ENCODE peak calls at places on chromosomes 12 and 14, in eight cellular contexts. K is stimulated activated CD8-positive, alpha-beta memory T cell treated with anti-CD3 and anti-CD28 coated beads, Interleukin-7, amount 100 ng/mL, for 1 hour; X is midbrain; O is CD8-positive, alpha-beta memory T cell; S is NCI-H1092; M is T-helper 2 cell; N is EH; A is HT1080. P is an unnamed sample.
A peak's percentile ranks its signal among the peaks of the same experiment; 100 is the strongest.

GRCh38 chr14:39492267-39492666 is 60.0 kb upstream of the FBXO33 start:
- DNase-seq in K (no peak), X (no peak), O (no peak), S (no peak), M (no peak), N (peak; percentile 84), A (peak; percentile 78), P (no peak)

GRCh38 chr14:24032727-24033418 is 18.9 kb upstream of the CARMIL3 start:
- DNase-seq in K (no peak), X (no peak), O (no peak), S (no peak), M (no peak), N (peak; percentile 77), A (peak; percentile 52), P (no peak)

GRCh38 chr12:31280183-31280582 is 45.8 kb downstream of the SINHCAF start:
- DNase-seq in K (no peak), X (no peak), O (no peak), S (no peak), M (no peak), N (peak; percentile 17), A (no peak), P (no peak)

GRCh38 chr12:112146123-112146522 is 20.8 kb downstream of the TRAFD1 start:
- DNase-seq in K (no peak), X (no peak), O (no peak), S (no peak), M (no peak), N (no peak), A (no peak), P (no peak)

GRCh38 chr12:42976122-42976521 is 386.6 kb upstream of the PRICKLE1 start:
- DNase-seq in K (no peak), X (no peak), O (no peak), S (no peak), M (no peak), N (no peak), A (no peak), P (no peak)

GRCh38 chr12:130320553-130320952 is 17.1 kb upstream of the PIWIL1 start:
- DNase-seq in K (no peak), X (no peak), O (no peak), S (no peak), M (no peak), N (no peak), A (no peak), P (no peak)

GRCh38 chr12:124347805-124348658 is 53.1 kb downstream of the RFLNA start:
- DNase-seq in K (no peak), X (no peak), O (peak; percentile 9), S (no peak), M (no peak), N (no peak), A (no peak), P (no peak)

GRCh38 chr14:96631621-96632362 is 129.6 kb downstream of the PAPOLA start:
- DNase-seq in K (no peak), X (no peak), O (no peak), S (no peak), M (no peak), N (peak; percentile 3), A (peak; percentile 54), P (no peak)

GRCh38 chr12:22709292-22709691 is 84.3 kb downstream of the ETNK1 start:
- DNase-seq in K (no peak), X (peak; percentile 16), O (no peak), S (peak; percentile 1), M (no peak), N (peak; percentile 39), A (peak; percentile 29), P (no peak)

GRCh38 chr12:29102739-29103138 is 46.3 kb upstream of the FAR2 start:
- DNase-seq in K (no peak), X (no peak), O (no peak), S (no peak), M (no peak), N (no peak), A (no peak), P (no peak)

GRCh38 chr14:72824051-72824450 is 69.8 kb downstream of the DPF3 start:
- DNase-seq in K (no peak), X (no peak), O (no peak), S (no peak), M (no peak), N (peak; percentile 61), A (no peak), P (no peak)

GRCh38 chr12:89833337-89834252 is 125.0 kb upstream of the ATP2B1 start:
- DNase-seq in K (no peak), X (no peak), O (no peak), S (no peak), M (no peak), N (peak; percentile 70), A (no peak), P (no peak)

GRCh38 chr14:80974338-80975078 is 19.1 kb downstream of the TSHR start:
- DNase-seq in K (no peak), X (no peak), O (no peak), S (peak; percentile 34), M (no peak), N (peak; percentile 27), A (no peak), P (no peak)

GRCh38 chr14:105602799-105603763 is 76.7 kb downstream of the TMEM121 start:
- DNase-seq in K (no peak), X (no peak), O (no peak), S (no peak), M (no peak), N (no peak), A (no peak), P (no peak)

GRCh38 chr12:76020731-76021672 is 10.6 kb downstream of the PHLDA1 start:
- DNase-seq in K (peak; percentile 30), X (no peak), O (peak; percentile 52), S (no peak), M (no peak), N (peak; percentile 98), A (peak; percentile 99), P (peak; percentile 54)

GRCh38 chr12:59811991-59812390 is 216.2 kb downstream of the SLC16A7 start:
- DNase-seq in K (no peak), X (no peak), O (no peak), S (no peak), M (no peak), N (no peak), A (no peak), P (no peak)

GRCh38 chr14:98223106-98223505 is 1048.9 kb downstream of the BCL11B start:
- DNase-seq in K (no peak), X (no peak), O (no peak), S (no peak), M (no peak), N (no peak), A (peak; percentile 52), P (no peak)

GRCh38 chr12:21992823-21993222 is 51.6 kb upstream of the ABCC9 start:
- DNase-seq in K (no peak), X (no peak), O (no peak), S (no peak), M (no peak), N (peak; percentile 41), A (peak; percentile 4), P (no peak)

GRCh38 chr14:64636208-64636979 is 67.8 kb upstream of the PLEKHG3 start:
- DNase-seq in K (peak; percentile 50), X (peak; percentile 88), O (peak; percentile 56), S (peak; percentile 76), M (peak; percentile 29), N (peak; percentile 66), A (peak; percentile 70), P (peak; percentile 28)

GRCh38 chr14:99391671-99392070 is 89.0 kb downstream of the SETD3 start:
- DNase-seq in K (no peak), X (no peak), O (no peak), S (no peak), M (no peak), N (peak; percentile 53), A (peak; percentile 67), P (no peak)

GRCh38 chr12:83039413-83039812 is 352.7 kb downstream of the TMTC2 start:
- DNase-seq in K (no peak), X (no peak), O (no peak), S (no peak), M (no peak), N (no peak), A (no peak), P (no peak)

GRCh38 chr12:27198036-27198435 is 46.0 kb upstream of the STK38L start:
- DNase-seq in K (no peak), X (no peak), O (no peak), S (no peak), M (no peak), N (peak; percentile 46), A (no peak), P (no peak)

GRCh38 chr12:76714415-76714814 is 49.5 kb upstream of the ZDHHC17 start:
- DNase-seq in K (no peak), X (no peak), O (no peak), S (no peak), M (no peak), N (no peak), A (no peak), P (no peak)

GRCh38 chr14:89457007-89457406 is 40.0 kb upstream of the FOXN3 start:
- DNase-seq in K (no peak), X (no peak), O (no peak), S (no peak), M (no peak), N (no peak), A (no peak), P (no peak)

GRCh38 chr12:56389215-56389850 is 26.7 kb upstream of the APOF start:
- DNase-seq in K (no peak), X (no peak), O (no peak), S (no peak), M (no peak), N (no peak), A (no peak), P (no peak)

GRCh38 chr14:69314327-69314726 is 54.4 kb downstream of the GALNT16 start:
- DNase-seq in K (no peak), X (no peak), O (no peak), S (no peak), M (no peak), N (no peak), A (no peak), P (no peak)

GRCh38 chr12:126545411-126545810 is 1480.2 kb downstream of the AACS start:
- DNase-seq in K (no peak), X (no peak), O (no peak), S (no peak), M (no peak), N (no peak), A (peak; percentile 78), P (no peak)

GRCh38 chr14:56196274-56196673 is 78.1 kb downstream of the PELI2 start:
- DNase-seq in K (no peak), X (no peak), O (no peak), S (no peak), M (no peak), N (peak; percentile 63), A (no peak), P (no peak)

GRCh38 chr12:96902076-96902475 is 5.0 kb upstream of the NEDD1 start:
- DNase-seq in K (no peak), X (no peak), O (no peak), S (no peak), M (no peak), N (no peak), A (no peak), P (no peak)

GRCh38 chr12:12916135-12916956 is 25.0 kb downstream of the GPRC5A start:
- DNase-seq in K (peak; percentile 72), X (peak; percentile 95), O (peak; percentile 73), S (peak; percentile 78), M (peak; percentile 51), N (peak; percentile 81), A (peak; percentile 75), P (peak; percentile 23)

GRCh38 chr12:88401153-88401552 is 179.1 kb downstream of the KITLG start:
- DNase-seq in K (no peak), X (no peak), O (no peak), S (no peak), M (no peak), N (peak; percentile 58), A (no peak), P (no peak)

GRCh38 chr12:119959435-119959834 is 29.6 kb upstream of the BICDL1 start:
- DNase-seq in K (no peak), X (no peak), O (no peak), S (no peak), M (no peak), N (no peak), A (no peak), P (no peak)

GRCh38 chr14:61260939-61261776 is 20.0 kb downstream of the TMEM30B start:
- DNase-seq in K (no peak), X (no peak), O (no peak), S (no peak), M (no peak), N (peak; percentile 83), A (peak; percentile 51), P (no peak)

GRCh38 chr12:85720308-85721033 is 115.7 kb downstream of the RASSF9 start:
- DNase-seq in K (no peak), X (no peak), O (no peak), S (no peak), M (no peak), N (no peak), A (no peak), P (no peak)

P was measured in NCI-H2029 treated with DMSO at 0.1 percent for 48 hours.